ENCODE peak calls at places on chromosomes 12 and 14, in nine cellular contexts. One of them, this sample, is unnamed.

GRCh38 chr12:92757599-92758121 is 54.9 kb downstream of the PLEKHG7 start:
- DNase-seq in lung: no peak
- DNase-seq in epithelial cell of esophagus: no peak
- DNase-seq in psoas muscle: no peak
- DNase-seq in Panc1: no peak
- DNase-seq in transverse colon: no peak
- DNase-seq in cardiac fibroblast: no peak
- DNase-seq in NB4: no peak
- DNase-seq in mucosa of descending colon: no peak
- DNase-seq in this sample: no peak

GRCh38 chr12:100767950-100768349 is 26.6 kb upstream of the ANO4 start:
- DNase-seq in lung: no peak
- DNase-seq in NB4: no peak
- DNase-seq in psoas muscle: peak; percentile 39
- DNase-seq in mucosa of descending colon: no peak
- DNase-seq in cardiac fibroblast: no peak
- DNase-seq in Panc1: no peak
- DNase-seq in transverse colon: no peak
- DNase-seq in epithelial cell of esophagus: no peak
- DNase-seq in this sample: no peak

GRCh38 chr12:10701226-10701681 is 21.9 kb downstream of the YBX3 start:
- DNase-seq in psoas muscle: no peak
- DNase-seq in epithelial cell of esophagus: no peak
- DNase-seq in lung: no peak
- DNase-seq in mucosa of descending colon: no peak
- DNase-seq in NB4: no peak
- DNase-seq in cardiac fibroblast: no peak
- DNase-seq in transverse colon: no peak
- DNase-seq in Panc1: no peak
- DNase-seq in this sample: no peak

GRCh38 chr14:32203928-32204357 is 874 bp upstream of the RNU6-8 start:
- DNase-seq in lung: no peak
- DNase-seq in cardiac fibroblast: peak; percentile 3
- DNase-seq in mucosa of descending colon: peak; percentile 42
- DNase-seq in Panc1: no peak
- DNase-seq in transverse colon: peak; percentile 38
- DNase-seq in psoas muscle: peak; percentile 57
- DNase-seq in epithelial cell of esophagus: no peak
- DNase-seq in NB4: peak; percentile 20
- DNase-seq in this sample: peak; percentile 3

GRCh38 chr12:95443458-95443857 is 30.5 kb upstream of the METAP2 start:
- DNase-seq in cardiac fibroblast: no peak
- DNase-seq in NB4: no peak
- DNase-seq in Panc1: no peak
- DNase-seq in mucosa of descending colon: no peak
- DNase-seq in epithelial cell of esophagus: no peak
- DNase-seq in transverse colon: no peak
- DNase-seq in psoas muscle: no peak
- DNase-seq in lung: no peak
- DNase-seq in this sample: no peak

GRCh38 chr12:188910-189621 is 24.9 kb downstream of the SLC6A12 start:
- DNase-seq in NB4: peak; percentile 77
- DNase-seq in cardiac fibroblast: peak; percentile 63
- DNase-seq in psoas muscle: peak; percentile 70
- DNase-seq in epithelial cell of esophagus: peak; percentile 36
- DNase-seq in Panc1: no peak
- DNase-seq in transverse colon: peak; percentile 59
- DNase-seq in lung: no peak
- DNase-seq in mucosa of descending colon: peak; percentile 27
- DNase-seq in this sample: peak; percentile 58

GRCh38 chr14:30610719-30611388 is 11.3 kb upstream of the SCFD1 start:
- DNase-seq in epithelial cell of esophagus: peak; percentile 83
- DNase-seq in lung: peak; percentile 61
- DNase-seq in psoas muscle: peak; percentile 62
- DNase-seq in transverse colon: peak; percentile 74
- DNase-seq in NB4: peak; percentile 74
- DNase-seq in mucosa of descending colon: peak; percentile 78
- DNase-seq in Panc1: no peak
- DNase-seq in cardiac fibroblast: peak; percentile 86
- DNase-seq in this sample: peak; percentile 84

GRCh38 chr14:31024577-31025334 is 693 bp upstream of the AP4S1 start:
- DNase-seq in lung: no peak
- DNase-seq in transverse colon: no peak
- DNase-seq in epithelial cell of esophagus: peak; percentile 56
- DNase-seq in psoas muscle: no peak
- DNase-seq in cardiac fibroblast: no peak
- DNase-seq in Panc1: no peak
- DNase-seq in NB4: no peak
- DNase-seq in mucosa of descending colon: no peak
- DNase-seq in this sample: no peak

GRCh38 chr12:94200069-94200468 is 51.7 kb downstream of the PLXNC1 start:
- DNase-seq in Panc1: no peak
- DNase-seq in lung: no peak
- DNase-seq in NB4: no peak
- DNase-seq in psoas muscle: no peak
- DNase-seq in mucosa of descending colon: no peak
- DNase-seq in epithelial cell of esophagus: no peak
- DNase-seq in transverse colon: no peak
- DNase-seq in cardiac fibroblast: no peak
- DNase-seq in this sample: no peak

GRCh38 chr14:73753043-73753886 is 39.1 kb upstream of the PNMA1 start:
- DNase-seq in lung: no peak
- DNase-seq in epithelial cell of esophagus: no peak
- DNase-seq in transverse colon: peak; percentile 87
- DNase-seq in NB4: peak; percentile 82
- DNase-seq in Panc1: no peak
- DNase-seq in psoas muscle: no peak
- DNase-seq in cardiac fibroblast: peak; percentile 61
- DNase-seq in mucosa of descending colon: peak; percentile 80
- DNase-seq in this sample: peak; percentile 65

GRCh38 chr14:61756135-61756534 is 6.1 kb upstream of the SNAPC1 start:
- DNase-seq in cardiac fibroblast: peak; percentile 55
- DNase-seq in Panc1: no peak
- DNase-seq in NB4: no peak
- DNase-seq in psoas muscle: no peak
- DNase-seq in mucosa of descending colon: no peak
- DNase-seq in epithelial cell of esophagus: no peak
- DNase-seq in transverse colon: no peak
- DNase-seq in lung: no peak
- DNase-seq in this sample: peak; percentile 47

GRCh38 chr14:21041676-21042433 is at the start of gene RNASE7:
- DNase-seq in transverse colon: no peak
- DNase-seq in Panc1: no peak
- DNase-seq in epithelial cell of esophagus: peak; percentile 98
- DNase-seq in NB4: no peak
- DNase-seq in mucosa of descending colon: no peak
- DNase-seq in cardiac fibroblast: peak; percentile 36
- DNase-seq in psoas muscle: peak; percentile 83
- DNase-seq in lung: no peak
- DNase-seq in this sample: peak; percentile 42

GRCh38 chr14:28902930-28903329 is 136.3 kb downstream of the FOXG1 start:
- DNase-seq in cardiac fibroblast: no peak
- DNase-seq in epithelial cell of esophagus: peak; percentile 47
- DNase-seq in transverse colon: no peak
- DNase-seq in lung: no peak
- DNase-seq in psoas muscle: no peak
- DNase-seq in Panc1: no peak
- DNase-seq in mucosa of descending colon: no peak
- DNase-seq in NB4: no peak
- DNase-seq in this sample: no peak

GRCh38 chr12:6178981-6179761 is 21.0 kb upstream of the CD9 start:
- DNase-seq in transverse colon: no peak
- DNase-seq in epithelial cell of esophagus: no peak
- DNase-seq in mucosa of descending colon: no peak
- DNase-seq in lung: no peak
- DNase-seq in psoas muscle: no peak
- DNase-seq in cardiac fibroblast: peak; percentile 61
- DNase-seq in NB4: no peak
- DNase-seq in Panc1: no peak
- DNase-seq in this sample: peak; percentile 58

GRCh38 chr14:20332946-20333782 is at the start of gene CCNB1IP1:
- DNase-seq in transverse colon: peak; percentile 64
- DNase-seq in mucosa of descending colon: peak; percentile 78
- DNase-seq in epithelial cell of esophagus: peak; percentile 94
- DNase-seq in NB4: peak; percentile 91
- DNase-seq in lung: peak; percentile 75
- DNase-seq in cardiac fibroblast: peak; percentile 90
- DNase-seq in psoas muscle: peak; percentile 70
- DNase-seq in Panc1: peak; percentile 64
- DNase-seq in this sample: peak; percentile 92

GRCh38 chr14:98897605-98898309 is 374.2 kb downstream of the BCL11B start:
- DNase-seq in mucosa of descending colon: no peak
- DNase-seq in epithelial cell of esophagus: peak; percentile 78
- DNase-seq in transverse colon: no peak
- DNase-seq in cardiac fibroblast: no peak
- DNase-seq in Panc1: no peak
- DNase-seq in lung: no peak
- DNase-seq in NB4: no peak
- DNase-seq in psoas muscle: no peak
- DNase-seq in this sample: no peak

GRCh38 chr12:20040194-20040593 is 328.1 kb upstream of the PDE3A start:
- DNase-seq in psoas muscle: no peak
- DNase-seq in Panc1: no peak
- DNase-seq in transverse colon: no peak
- DNase-seq in lung: no peak
- DNase-seq in NB4: no peak
- DNase-seq in epithelial cell of esophagus: no peak
- DNase-seq in cardiac fibroblast: no peak
- DNase-seq in mucosa of descending colon: no peak
- DNase-seq in this sample: no peak
- H3K4me3 ChIP-seq in psoas muscle: no peak overlapping the region
- H3K4me3 ChIP-seq in Panc1: no peak overlapping the region
- H3K4me3 ChIP-seq in transverse colon: no peak overlapping the region
- H3K4me3 ChIP-seq in lung: no peak overlapping the region
- H3K4me3 ChIP-seq in NB4: no peak overlapping the region
- H3K4me3 ChIP-seq in epithelial cell of esophagus: no peak overlapping the region
- H3K4me3 ChIP-seq in cardiac fibroblast: no peak overlapping the region
- H3K4me3 ChIP-seq in mucosa of descending colon: no peak overlapping the region
- H3K4me3 ChIP-seq in this sample: no peak overlapping the region

GRCh38 chr14:35384386-35385041 is 20.0 kb downstream of the NFKBIA start:
- DNase-seq in cardiac fibroblast: peak; percentile 96
- DNase-seq in mucosa of descending colon: peak; percentile 65
- DNase-seq in Panc1: no peak
- DNase-seq in transverse colon: peak; percentile 65
- DNase-seq in lung: no peak
- DNase-seq in psoas muscle: peak; percentile 91
- DNase-seq in NB4: no peak
- DNase-seq in epithelial cell of esophagus: peak; percentile 65
- DNase-seq in this sample: peak; percentile 96
- TF ChIP-seq CTCF in cardiac fibroblast: peak; percentile 59
- TF ChIP-seq CTCF in mucosa of descending colon: no peak
- TF ChIP-seq CTCF in Panc1: no peak
- TF ChIP-seq CTCF in transverse colon: peak; percentile 18
- TF ChIP-seq CTCF in lung: no peak
- TF ChIP-seq CTCF in psoas muscle: peak; percentile 34
- TF ChIP-seq CTCF in NB4: no peak
- TF ChIP-seq CTCF in epithelial cell of esophagus: no peak
- TF ChIP-seq CTCF in this sample: peak; percentile 35

DNA sequence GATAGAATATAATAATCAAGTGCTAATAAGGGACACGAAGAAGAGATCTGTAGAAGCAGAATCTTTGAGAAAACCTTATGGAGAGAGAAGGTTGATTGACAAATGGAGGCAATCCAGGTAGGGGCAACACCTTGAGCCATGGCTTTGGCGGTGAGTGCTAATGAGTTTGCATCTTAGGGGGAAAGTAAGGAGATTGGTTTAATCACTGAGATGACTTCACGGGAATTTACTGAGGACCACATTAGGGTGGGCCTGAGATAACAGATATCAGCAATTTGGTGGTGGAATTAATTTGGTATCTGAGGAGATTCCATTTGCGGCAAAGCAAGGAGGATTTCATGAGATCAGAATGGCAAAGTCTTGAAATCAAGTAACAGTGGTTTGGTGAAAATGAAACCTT is 1.8 kb upstream of the LARP4 start:
- DNase-seq in transverse colon: no peak
- DNase-seq in epithelial cell of esophagus: no peak
- DNase-seq in lung: no peak
- DNase-seq in cardiac fibroblast: no peak
- DNase-seq in mucosa of descending colon: no peak
- DNase-seq in NB4: no peak
- DNase-seq in Panc1: no peak
- DNase-seq in psoas muscle: no peak
- DNase-seq in this sample: no peak
- H3K4me3 ChIP-seq in transverse colon: no peak overlapping the region
- H3K4me3 ChIP-seq in epithelial cell of esophagus: no peak overlapping the region
- H3K4me3 ChIP-seq in lung: no peak overlapping the region
- H3K4me3 ChIP-seq in cardiac fibroblast: no peak overlapping the region
- H3K4me3 ChIP-seq in mucosa of descending colon: no peak overlapping the region
- H3K4me3 ChIP-seq in NB4: no peak overlapping the region
- H3K4me3 ChIP-seq in Panc1: no peak overlapping the region
- H3K4me3 ChIP-seq in psoas muscle: no peak overlapping the region
- H3K4me3 ChIP-seq in this sample: no peak overlapping the region

GRCh38 chr14:58414845-58415244 is 12.5 kb downstream of the TIMM9 start:
- DNase-seq in transverse colon: no peak
- DNase-seq in mucosa of descending colon: no peak
- DNase-seq in epithelial cell of esophagus: peak; percentile 8
- DNase-seq in psoas muscle: no peak
- DNase-seq in cardiac fibroblast: peak; percentile 9
- DNase-seq in NB4: no peak
- DNase-seq in Panc1: no peak
- DNase-seq in lung: no peak
- DNase-seq in this sample: peak; percentile 11

DNA sequence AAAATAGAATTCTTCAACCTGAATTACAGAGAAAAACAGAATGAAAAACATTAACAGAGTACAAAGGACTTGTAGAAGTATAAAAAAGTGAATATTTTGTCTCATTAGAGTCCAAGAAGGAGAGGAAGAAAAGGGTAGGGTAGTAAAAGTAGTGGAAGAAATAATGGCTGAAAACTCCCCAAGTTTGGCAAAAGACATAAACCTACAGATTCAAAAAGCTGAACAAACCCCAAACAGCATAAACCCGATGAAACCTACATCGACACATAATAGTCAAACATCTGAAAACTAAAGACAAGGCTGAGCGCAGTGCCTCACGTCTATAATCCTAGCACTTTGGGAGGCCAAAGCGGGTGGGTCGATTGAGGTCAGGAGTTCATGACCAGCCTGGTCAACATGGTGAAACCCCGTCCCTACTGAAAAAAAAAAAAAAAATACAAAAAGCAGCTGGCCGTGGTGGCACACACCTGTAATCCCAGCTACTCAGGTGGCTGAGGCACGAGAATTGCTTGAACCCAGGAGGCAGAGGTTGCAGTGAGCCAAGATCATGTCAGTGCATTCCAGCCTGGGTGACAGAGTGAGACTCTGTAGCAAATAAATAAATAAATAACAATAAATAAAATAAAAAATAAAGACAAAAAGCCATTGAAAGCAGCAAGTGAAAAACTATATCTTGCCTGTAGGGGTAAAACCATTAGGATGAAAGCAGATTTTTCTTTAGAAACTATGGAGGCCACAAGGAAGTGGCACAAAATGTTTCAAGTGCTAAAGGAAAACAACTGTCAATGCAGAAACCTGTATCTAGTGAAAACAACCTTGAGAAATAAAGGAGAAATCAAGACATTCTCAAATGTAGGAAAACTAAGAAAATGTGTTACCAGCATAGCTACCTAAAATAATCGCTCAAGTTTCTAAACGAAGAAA is 11.4 kb downstream of the TIMM9 start:
- DNase-seq in psoas muscle: no peak
- DNase-seq in epithelial cell of esophagus: no peak
- DNase-seq in cardiac fibroblast: no peak
- DNase-seq in Panc1: no peak
- DNase-seq in mucosa of descending colon: no peak
- DNase-seq in lung: no peak
- DNase-seq in NB4: no peak
- DNase-seq in transverse colon: no peak
- DNase-seq in this sample: no peak
- TF ChIP-seq CTCF in psoas muscle: no peak
- TF ChIP-seq CTCF in epithelial cell of esophagus: no peak
- TF ChIP-seq CTCF in cardiac fibroblast: no peak
- TF ChIP-seq CTCF in Panc1: no peak
- TF ChIP-seq CTCF in mucosa of descending colon: no peak
- TF ChIP-seq CTCF in lung: no peak
- TF ChIP-seq CTCF in NB4: no peak
- TF ChIP-seq CTCF in transverse colon: no peak
- TF ChIP-seq CTCF in this sample: no peak

This sample was measured in fibroblast of pulmonary artery.